ENCODE peak calls at places on chromosomes 4 and X, in ten cellular contexts. I, K, T, N, L, R, X, V, H and F are unnamed samples. For H3K4me1, the result is how much of the 10 kb centered on the place peaks cover.

GRCh38 chrX:117711774-117712173 is 404.8 kb downstream of the KLHL13 start:
- DNase-seq in H (no peak), I (no peak), L (no peak), N (no peak), T (no peak), V (no peak), R (no peak), X (no peak), K (no peak), F (no peak)

GRCh38 chr4:3202836-3203820 is 45.8 kb upstream of the MSANTD1 start:
- DNase-seq in V (no peak), X (no peak), I (no peak), N (peak), H (no peak), T (peak), L (no peak), R (no peak), K (no peak), F (no peak)

GRCh38 chrX:48960291-48960690 is 2.9 kb upstream of the OTUD5 start:
- DNase-seq in R (no peak), X (no peak), T (no peak), N (no peak), K (no peak), V (no peak), H (peak), I (no peak), L (no peak), F (no peak)

GRCh38 chr4:128295255-128295654 is 7.6 kb upstream of the PGRMC2 start:
- DNase-seq in H (no peak), I (no peak), V (no peak), R (no peak), K (no peak), T (no peak), N (no peak), X (no peak), L (no peak), F (no peak)

GRCh38 chr4:26707342-26707741 is 123.5 kb downstream of the TBC1D19 start:
- DNase-seq in N (no peak), L (no peak), K (no peak), X (no peak), V (no peak), R (no peak), I (no peak), T (no peak), H (no peak), F (no peak)

GRCh38 chrX:51614353-51614752 is 4.4 kb downstream of the CENPVL3 start:
- DNase-seq in V (no peak), R (no peak), H (no peak), T (no peak), I (peak), X (peak), N (no peak), L (no peak), K (no peak), F (no peak)

GRCh38 chr4:168978001-168978700 is 31.9 kb downstream of the CBR4 start:
- DNase-seq in K (no peak), L (no peak), V (no peak), I (peak), X (no peak), N (no peak), H (no peak), T (no peak), R (no peak), F (no peak)

GRCh38 chr4:59818656-59819055 is 1381.5 kb upstream of the ADGRL3 start:
- DNase-seq in K (no peak), R (peak), T (no peak), I (peak), V (no peak), L (no peak), X (no peak), H (no peak), N (no peak), F (no peak)

GRCh38 chr4:95637047-95637600 is 88.4 kb upstream of the UNC5C start:
- DNase-seq in L (no peak), T (peak), N (no peak), I (peak), X (peak), H (no peak), K (no peak), V (no peak), R (no peak), F (no peak)

GRCh38 chrX:71017396-71017939 is 50.7 kb downstream of the SNX12 start:
- DNase-seq in X (no peak), H (no peak), R (no peak), K (no peak), N (no peak), T (no peak), L (no peak), V (no peak), I (no peak), F (no peak)

GRCh38 chrX:42087960-42088359 is 164.6 kb upstream of the CASK start:
- DNase-seq in N (no peak), K (no peak), I (no peak), L (no peak), H (no peak), R (no peak), X (peak), T (no peak), V (no peak), F (no peak)

GRCh38 chr4:78864405-78865024 is 74.7 kb downstream of the PAQR3 start:
- DNase-seq in V (no peak), H (no peak), N (peak), T (no peak), K (no peak), X (peak), I (peak), R (no peak), L (no peak), F (no peak)

GRCh38 chr4:151031831-151032605 is 16.9 kb upstream of the LRBA start:
- DNase-seq in T (no peak), K (no peak), H (no peak), L (no peak), N (no peak), I (peak), R (peak), X (no peak), V (no peak), F (no peak)

GRCh38 chrX:125306335-125306866 is 13.3 kb upstream of the TEX13C start:
- DNase-seq in R (no peak), K (no peak), H (no peak), I (no peak), L (no peak), X (no peak), V (no peak), T (no peak), N (no peak), F (no peak)

GRCh38 chrX:1026263-1027015 is 186.0 kb downstream of the CRLF2 start:
- DNase-seq in V (no peak), H (no peak), T (no peak), N (no peak), R (no peak), L (no peak), I (no peak), X (no peak), K (no peak), F (no peak)

GRCh38 chr4:133186210-133186609 is 37.1 kb downstream of the PCDH10 start:
- DNase-seq in V (no peak), L (no peak), I (peak), T (no peak), N (no peak), X (no peak), R (no peak), K (no peak), H (no peak), F (no peak)

GRCh38 chr4:67746797-67747495 is 7.2 kb downstream of the GNRHR start:
- DNase-seq in X (peak), R (no peak), K (no peak), I (peak), T (no peak), N (no peak), H (no peak), V (no peak), L (no peak), F (no peak)

GRCh38 chr4:76527666-76528065 is 92.6 kb downstream of the SHROOM3 start:
- DNase-seq in R (no peak), X (no peak), N (no peak), H (no peak), L (no peak), T (no peak), I (no peak), V (no peak), K (no peak), F (no peak)

GRCh38 chr4:74055498-74055897 is 17.0 kb upstream of the CXCL3 start:
- DNase-seq in V (no peak), H (no peak), I (peak), K (no peak), T (no peak), R (no peak), N (no peak), L (no peak), X (no peak), F (no peak)

GRCh38 chrX:42519666-42520231 is 258.2 kb downstream of the PPP1R2C start:
- DNase-seq in I (peak), H (no peak), V (peak), R (no peak), X (no peak), T (no peak), K (no peak), N (no peak), L (no peak), F (no peak)

GRCh38 chr4:100913685-100914084 is 395.9 kb upstream of the EMCN start:
- DNase-seq in R (no peak), L (no peak), K (no peak), X (peak), H (no peak), N (no peak), T (no peak), I (no peak), V (no peak), F (no peak)

GRCh38 chrX:8845060-8845459 is 43.9 kb upstream of the FAM9A start:
- DNase-seq in V (no peak), T (no peak), X (no peak), H (no peak), N (no peak), I (peak), K (no peak), R (no peak), L (no peak), F (no peak)

GRCh38 chrX:20224814-20225487 is 41.8 kb downstream of the RPS6KA3 start:
- DNase-seq in V (no peak), N (no peak), R (no peak), T (no peak), H (no peak), K (no peak), L (no peak), X (no peak), I (peak), F (no peak)

GRCh38 chrX:49627030-49627777 is 28.4 kb downstream of the GAGE1 start:
- DNase-seq in L (no peak), H (no peak), K (no peak), I (peak), N (no peak), R (no peak), T (peak), X (peak), V (no peak), F (no peak)

GRCh38 chrX:17567173-17567572 is 170.1 kb upstream of the SCML1 start:
- DNase-seq in T (no peak), L (no peak), I (no peak), N (no peak), R (no peak), K (no peak), V (no peak), H (no peak), X (no peak), F (no peak)

GRCh38 chr4:81084029-81084428 is 53.5 kb downstream of the BMP3 start:
- DNase-seq in K (no peak), X (no peak), H (no peak), I (peak), V (no peak), N (no peak), L (no peak), T (no peak), R (no peak), F (no peak)

GRCh38 chr4:16591867-16592266 is 306.6 kb downstream of the LDB2 start:
- DNase-seq in K (peak), L (no peak), T (peak), R (no peak), V (no peak), H (no peak), N (peak), I (no peak), X (peak), F (no peak)

GRCh38 chrX:111492085-111492484 is 19.4 kb upstream of the SERTM2 start:
- DNase-seq in K (no peak), V (no peak), I (no peak), L (no peak), T (no peak), R (no peak), N (no peak), X (no peak), H (no peak), F (no peak)

GRCh38 chr4:24791043-24791442 is 4.3 kb upstream of the SOD3 start:
- DNase-seq in K (no peak), H (no peak), L (no peak), N (no peak), X (no peak), R (no peak), T (no peak), V (no peak), I (no peak), F (no peak)

GRCh38 chrX:110944793-110945466 is 149.3 kb upstream of the CHRDL1 start:
- DNase-seq in T (peak), K (no peak), H (no peak), L (no peak), X (peak), R (no peak), I (no peak), N (no peak), V (no peak), F (no peak)

GRCh38 chr4:157978680-157979361 is 194.0 kb downstream of the GASK1B start:
- DNase-seq in L (no peak), N (peak), X (peak), T (peak), K (no peak), I (peak), R (no peak), H (no peak), V (no peak), F (no peak)

GRCh38 chr4:75653845-75654503 is 19.2 kb downstream of the G3BP2 start:
- DNase-seq in V (no peak), R (no peak), L (no peak), K (no peak), X (peak), T (no peak), H (no peak), N (no peak), I (peak), F (no peak)

GRCh38 chr4:7872264-7872771 is 67.3 kb downstream of the AFAP1 start:
- DNase-seq in H (no peak), T (peak), L (no peak), V (no peak), R (no peak), K (no peak), X (no peak), N (peak), I (peak), F (no peak)

GRCh38 chr4:138412847-138413246 is 170.7 kb upstream of the SLC7A11 start:
- DNase-seq in X (no peak), T (no peak), L (no peak), I (no peak), K (no peak), N (no peak), R (no peak), H (no peak), V (no peak), F (no peak)

GRCh38 chrX:50202539-50202938 is 1.7 kb upstream of the AKAP4 start:
- DNase-seq in R (no peak), H (no peak), I (peak), L (no peak), K (no peak), T (no peak), V (no peak), X (no peak), N (no peak), F (no peak)

GRCh38 chr4:26762650-26763049 is 98.0 kb upstream of the STIM2 start:
- DNase-seq in L (no peak), I (peak), V (no peak), K (no peak), H (no peak), T (no peak), R (no peak), N (no peak), X (no peak), F (no peak)

GRCh38 chr4:162770761-162771490 is 395.8 kb downstream of the NAF1 start:
- DNase-seq in L (no peak), X (no peak), K (no peak), T (no peak), I (no peak), N (no peak), V (no peak), R (no peak), H (no peak), F (no peak)
- TF ChIP-seq CTCF in L (no peak), X (no peak), K (no peak), T (no peak), I (no peak), N (no peak), V (no peak), R (no peak), H (no peak), F (no peak)

DNA sequence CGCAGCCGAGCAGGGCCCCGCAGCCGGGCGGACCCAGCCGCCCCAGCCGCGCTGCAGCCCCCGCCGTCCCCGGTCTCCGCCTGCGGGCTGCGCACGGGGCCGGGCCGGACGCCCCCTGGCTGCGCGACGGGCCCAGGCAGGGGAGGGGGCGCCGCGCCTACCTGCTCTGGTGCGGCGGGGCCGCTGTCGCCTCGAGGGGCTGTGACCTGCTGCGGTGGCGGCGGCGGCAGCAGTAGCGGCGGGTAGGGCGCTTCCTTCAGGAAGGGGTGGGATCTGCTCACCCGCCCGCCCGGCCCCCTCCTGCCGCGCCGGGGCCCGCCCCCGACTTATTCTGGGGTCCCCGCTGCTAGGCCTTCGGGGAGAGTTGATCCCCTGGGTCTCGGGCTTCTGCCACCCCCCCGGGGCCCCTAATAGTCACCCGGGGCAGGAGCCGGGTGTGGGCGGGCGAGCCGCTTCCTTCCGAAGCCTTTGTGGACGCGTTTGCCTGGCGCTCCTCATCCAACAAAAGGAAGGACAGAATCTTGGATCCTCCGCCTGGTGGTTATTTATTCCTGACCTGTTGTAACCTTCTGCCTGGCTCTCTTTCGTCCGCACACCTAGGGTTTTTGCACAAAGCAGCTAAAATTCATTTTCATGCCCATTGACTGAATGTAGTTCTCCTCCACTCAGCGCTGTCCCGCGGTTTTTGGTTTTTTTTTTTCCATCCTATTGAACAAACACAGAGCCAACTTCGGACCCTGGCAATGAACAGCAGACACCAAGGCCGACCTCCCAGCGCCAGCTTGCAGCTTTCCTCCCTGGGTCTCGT is at the start of gene TMEM150C:
- DNase-seq in N (no peak), L (no peak), T (peak), R (peak), K (peak), V (no peak), X (peak), H (no peak), I (peak), F (no peak)
- H3K4me3 ChIP-seq in N (peak), L (peak), T (no peak), R (peak), K (peak), V (peak), X (peak), H (peak), I (peak), F (peak)

GRCh38 chr4:113505057-113505456 is 256.5 kb downstream of the CAMK2D start:
- DNase-seq in K (no peak), H (no peak), I (no peak), L (no peak), N (no peak), V (no peak), T (no peak), R (no peak), X (no peak), F (no peak)

GRCh38 chr4:113503691-113504090 is 257.8 kb downstream of the CAMK2D start:
- DNase-seq in L (no peak), N (no peak), T (no peak), K (no peak), H (no peak), X (no peak), I (no peak), V (no peak), R (no peak), F (no peak)

GRCh38 chr4:113504422-113504821 is 257.1 kb downstream of the CAMK2D start:
- DNase-seq in X (no peak), L (no peak), T (no peak), H (no peak), I (no peak), N (no peak), R (no peak), V (no peak), K (no peak), F (no peak)

GRCh38 chr4:113502476-113502875 is 259.1 kb downstream of the CAMK2D start:
- DNase-seq in T (no peak), R (no peak), K (no peak), X (no peak), N (no peak), I (peak), V (no peak), L (no peak), H (no peak), F (no peak)

GRCh38 chr4:113502883-113503282 is 258.7 kb downstream of the CAMK2D start:
- DNase-seq in K (no peak), T (no peak), X (no peak), V (no peak), R (no peak), N (no peak), I (no peak), L (no peak), H (no peak), F (no peak)
- H3K4me1 ChIP-seq in K (under half), T (under half), X (under half), V (under half), R (under half), N (under half), I (under half), L (under half), H (under half), F (under half)

GRCh38 chr4:1727117-1728031 is 6.1 kb downstream of the TACC3 start:
- DNase-seq in N (peak), I (peak), V (no peak), K (peak), X (no peak), H (no peak), R (peak), T (peak), L (peak), F (peak)
- TF ChIP-seq CTCF in N (no peak), I (no peak), V (no peak), K (no peak), X (no peak), H (no peak), R (no peak), T (no peak), L (no peak), F (no peak)

DNA sequence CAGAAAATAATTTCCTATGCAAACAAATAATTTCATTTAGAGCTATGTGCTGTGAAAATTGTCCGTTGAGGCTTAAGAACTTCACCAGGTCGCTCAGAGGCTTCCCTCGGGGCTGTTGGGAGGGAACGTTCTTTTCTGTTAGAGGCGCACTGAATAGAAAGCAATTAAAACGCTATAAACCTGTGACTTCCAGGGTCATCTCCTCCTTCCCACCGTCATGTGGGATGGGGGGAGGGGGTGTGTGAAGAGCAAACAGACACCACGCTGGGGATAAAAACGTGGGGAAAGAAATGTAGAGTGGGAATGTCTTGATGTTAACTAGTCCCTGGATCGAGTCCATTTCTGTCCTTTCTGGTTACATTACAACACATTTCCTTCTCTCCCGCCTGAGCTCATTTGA is 35.3 kb upstream of the ZNF518B start:
- DNase-seq in I (no peak), R (no peak), V (no peak), K (no peak), X (no peak), N (no peak), H (no peak), L (no peak), T (no peak), F (no peak)
- H3K4me3 ChIP-seq in I (no peak), R (no peak), V (no peak), K (no peak), X (no peak), N (no peak), H (no peak), L (no peak), T (no peak), F (no peak)

DNA sequence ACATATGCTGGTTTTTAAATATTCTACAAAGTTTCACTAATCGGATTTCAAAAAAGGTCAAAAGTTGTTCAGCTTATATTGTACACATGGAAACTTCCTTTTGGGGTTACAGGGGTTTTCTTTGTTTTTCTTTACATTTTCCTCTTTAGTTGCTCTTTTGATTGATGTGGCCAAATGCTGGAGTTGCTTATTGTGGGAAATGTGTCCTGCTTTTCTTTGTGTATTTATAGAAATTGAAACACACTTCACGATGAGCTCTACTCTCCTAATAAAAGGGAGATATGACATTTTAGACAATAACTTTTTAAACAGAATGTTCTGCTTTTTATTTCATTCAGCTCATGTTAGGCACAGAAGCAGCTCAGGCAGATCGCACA is 50.7 kb upstream of the SPRY1 start:
- DNase-seq in I (no peak), L (no peak), N (no peak), K (no peak), X (no peak), R (no peak), T (no peak), H (no peak), V (no peak), F (no peak)
- H3K4me1 ChIP-seq in I (under half), L (under half), N (under half), K (under half), X (under half), R (under half), T (under half), H (under half), V (under half), F (under half)